ENCODE peak calls at places on chromosomes 13 and 19, in six cellular contexts. D is SK-N-SH, T is upper lobe of left lung, Z is ascending aorta, K is GM06990, J is kidney epithelial cell. X is an unnamed sample.

GRCh38 chr13:45415112-45415511 is 3.1 kb downstream of the SLC25A30 start:
- DNase-seq in T (no peak), J (no peak), K (no peak), Z (no peak), D (no peak), X (no peak)

GRCh38 chr13:24040835-24041234 is 119.7 kb upstream of the SPATA13 start:
- DNase-seq in T (no peak), J (no peak), D (no peak), K (no peak), Z (no peak), X (no peak)

GRCh38 chr19:5035105-5035761 is 66.3 kb downstream of the KDM4B start:
- DNase-seq in Z (no peak), K (no peak), T (no peak), D (no peak), J (no peak), X (no peak)

GRCh38 chr19:37505958-37506386 is 767 bp upstream of the ZNF793 start:
- DNase-seq in J (no peak), K (no peak), T (no peak), Z (no peak), D (no peak), X (no peak)

GRCh38 chr13:107284168-107284567 is 716.2 kb upstream of the ARGLU1 start:
- DNase-seq in D (no peak), T (no peak), J (no peak), K (no peak), Z (no peak), X (peak; percentile 46)

GRCh38 chr19:39937792-39938191 is 3.4 kb upstream of the FCGBP start:
- DNase-seq in Z (no peak), T (no peak), D (no peak), K (no peak), J (no peak), X (no peak)

GRCh38 chr19:33175886-33176669 is 18.1 kb upstream of the LRP3 start:
- DNase-seq in D (peak; percentile 75), J (no peak), K (no peak), Z (no peak), T (peak; percentile 55), X (peak; percentile 22)

GRCh38 chr13:107144432-107144831 is 576.5 kb upstream of the ARGLU1 start:
- DNase-seq in D (no peak), K (no peak), J (no peak), Z (no peak), T (no peak), X (peak; percentile 5)

GRCh38 chr19:5588906-5589676 is 21.3 kb upstream of the TINCR start:
- DNase-seq in J (no peak), T (no peak), D (peak; percentile 17), K (no peak), Z (no peak), X (no peak)

GRCh38 chr13:50318887-50319286 is 303.6 kb downstream of the KCNRG start:
- DNase-seq in J (no peak), Z (no peak), K (no peak), D (no peak), T (no peak), X (no peak)

GRCh38 chr13:23273498-23273897 is 92.7 kb downstream of the SGCG start:
- DNase-seq in K (no peak), D (no peak), J (no peak), Z (no peak), T (no peak), X (no peak)

DNA sequence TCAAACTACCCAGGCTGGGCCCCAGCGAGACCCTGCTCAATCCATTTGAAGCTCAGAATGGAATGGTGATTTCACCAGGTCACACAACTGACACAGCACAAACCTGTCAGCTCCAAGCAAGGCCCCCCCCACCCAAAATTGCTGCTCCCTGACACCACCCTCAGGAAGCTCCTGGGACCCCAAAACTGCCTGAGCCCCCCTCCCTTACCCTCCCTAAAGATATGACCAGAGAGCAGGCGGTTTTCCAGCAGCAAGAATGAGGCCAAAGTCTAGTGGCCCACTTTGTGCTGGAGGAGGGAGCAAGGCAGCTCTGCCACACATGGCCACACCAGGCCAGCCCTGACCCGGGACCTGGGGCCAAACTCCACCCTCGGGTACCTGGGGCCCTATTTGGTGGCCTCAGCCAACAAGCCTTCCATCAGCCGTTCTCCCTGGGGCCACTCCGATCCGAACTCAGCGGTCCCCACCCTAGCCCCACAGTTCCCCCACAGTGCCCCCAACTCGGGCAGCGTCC is 2.3 kb downstream of the NR2F6 start:
- DNase-seq in T (no peak), Z (no peak), K (no peak), D (peak; percentile 52), J (no peak), X (no peak)
- TF ChIP-seq CTCF in T (no peak), Z (no peak), K (no peak), D (no peak), J (no peak), X (no peak)

GRCh38 chr13:39037880-39038568 is at the start of the genes NHLRC3 and PROSER1:
- DNase-seq in J (peak; percentile 76), K (peak; percentile 89), D (peak; percentile 87), Z (peak; percentile 76), T (peak; percentile 91), X (peak; percentile 88)

GRCh38 chr13:39038569-39038898 is 278 bp downstream of the NHLRC3 start:
- DNase-seq in Z (no peak), J (no peak), D (no peak), T (peak; percentile 45), K (no peak), X (no peak)

GRCh38 chr13:39039033-39039432 is 777 bp downstream of the NHLRC3 start:
- DNase-seq in K (no peak), D (no peak), J (no peak), T (no peak), Z (no peak), X (no peak)

GRCh38 chr13:39037410-39037879 is 444 bp downstream of the PROSER1 start:
- DNase-seq in Z (no peak), K (no peak), D (no peak), J (no peak), T (no peak), X (no peak)

GRCh38 chr13:39040206-39040605 is 1.9 kb downstream of the NHLRC3 start:
- DNase-seq in Z (no peak), J (no peak), T (no peak), K (no peak), D (no peak), X (no peak)
- H3K4me3 ChIP-seq in Z (no peak overlapping the region), J (no peak overlapping the region), T (peak overlapping the region; percentile 7), K (no peak overlapping the region), D (no peak overlapping the region), X (no peak overlapping the region)

DNA sequence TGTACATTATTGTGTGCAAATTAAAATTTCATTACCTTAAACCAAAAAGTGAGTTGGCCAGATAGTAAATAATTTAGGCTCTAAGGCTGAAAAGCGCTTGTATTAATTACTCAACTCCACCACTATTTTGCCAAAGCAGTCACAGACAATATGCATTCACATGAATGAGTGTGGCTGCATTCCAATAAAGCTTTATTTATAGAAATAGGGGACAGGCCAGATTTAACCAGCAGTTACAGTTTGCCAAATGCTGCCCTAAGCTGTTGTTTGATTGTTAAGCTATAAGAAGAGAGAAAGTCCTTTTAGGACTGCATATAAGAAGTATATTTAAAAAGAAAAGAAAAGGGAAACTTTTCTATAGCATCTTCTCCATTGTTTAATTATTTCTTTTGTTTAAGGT is 342.6 kb downstream of the ITGBL1 start:
- DNase-seq in Z (no peak), T (no peak), K (no peak), D (no peak), J (no peak), X (peak; percentile 7)
- TF ChIP-seq CTCF in Z (no peak), T (no peak), K (no peak), D (no peak), J (no peak), X (no peak)

GRCh38 chr19:55283548-55284393 is at the start of gene BRSK1:
- DNase-seq in K (no peak), Z (no peak), J (no peak), T (no peak), D (peak; percentile 93), X (peak; percentile 38)
- H3K4me3 ChIP-seq in K (no peak within 1 kb of the TSS), Z (peak within 1 kb of the TSS; percentile 77), J (peak within 1 kb of the TSS; percentile 51), T (peak within 1 kb of the TSS; percentile 41), D (peak within 1 kb of the TSS; percentile 57), X (peak within 1 kb of the TSS; percentile 21)

GRCh38 chr19:57947088-57947418 is 453 bp downstream of the ZNF256 start:
- DNase-seq in K (no peak), D (no peak), J (no peak), T (no peak), Z (no peak), X (no peak)

GRCh38 chr19:57946316-57946715 is 1.2 kb downstream of the ZNF256 start:
- DNase-seq in Z (no peak), K (no peak), J (no peak), D (no peak), T (no peak), X (no peak)

GRCh38 chr19:57947419-57948134 is at the start of gene ZNF256:
- DNase-seq in T (peak; percentile 86), K (peak; percentile 82), J (peak; percentile 77), Z (peak; percentile 55), D (peak; percentile 97), X (peak; percentile 93)

GRCh38 chr19:57949702-57950101 is 2.2 kb upstream of the ZNF256 start:
- DNase-seq in J (no peak), Z (no peak), T (no peak), D (no peak), K (no peak), X (no peak)

GRCh38 chr19:57949296-57949695 is 1.8 kb upstream of the ZNF256 start:
- DNase-seq in Z (no peak), T (no peak), K (no peak), D (no peak), J (no peak), X (no peak)
- TF ChIP-seq CTCF in Z (no peak), T (no peak), K (no peak), D (no peak), J (no peak), X (no peak)